ENCODE peak calls at places on chromosome 20, in five cellular contexts. One of them, this sample, is unnamed.

GRCh38 chr20:19026121-19026878 is 186.1 kb upstream of the SLC24A3 start:
- DNase-seq in transverse colon: no peak
- DNase-seq in suprapubic skin: no peak
- DNase-seq in stomach: no peak
- DNase-seq in upper lobe of left lung: no peak
- DNase-seq in this sample: peak; percentile 79

GRCh38 chr20:6008254-6008653 is 45.6 kb downstream of the LRRN4 start:
- DNase-seq in upper lobe of left lung: peak; percentile 82
- DNase-seq in stomach: peak; percentile 64
- DNase-seq in transverse colon: peak; percentile 27
- DNase-seq in suprapubic skin: peak; percentile 81
- DNase-seq in this sample: no peak

GRCh38 chr20:21640556-21640955 is 64.9 kb upstream of the PAX1 start:
- DNase-seq in transverse colon: no peak
- DNase-seq in stomach: no peak
- DNase-seq in upper lobe of left lung: no peak
- DNase-seq in suprapubic skin: no peak
- DNase-seq in this sample: no peak

GRCh38 chr20:20137851-20138250 is 85.5 kb downstream of the CFAP61 start:
- DNase-seq in stomach: no peak
- DNase-seq in transverse colon: no peak
- DNase-seq in upper lobe of left lung: no peak
- DNase-seq in suprapubic skin: no peak
- DNase-seq in this sample: no peak

GRCh38 chr20:62985089-62985778 is 21.5 kb downstream of the BHLHE23 start:
- DNase-seq in suprapubic skin: no peak
- DNase-seq in stomach: no peak
- DNase-seq in transverse colon: no peak
- DNase-seq in upper lobe of left lung: no peak
- DNase-seq in this sample: no peak

GRCh38 chr20:24657211-24657610 is 187.8 kb downstream of the SYNDIG1 start:
- DNase-seq in transverse colon: no peak
- DNase-seq in suprapubic skin: no peak
- DNase-seq in stomach: peak; percentile 72
- DNase-seq in upper lobe of left lung: no peak
- DNase-seq in this sample: no peak

GRCh38 chr20:1300083-1300840 is 28.7 kb downstream of the SDCBP2 start:
- DNase-seq in stomach: no peak
- DNase-seq in suprapubic skin: no peak
- DNase-seq in upper lobe of left lung: no peak
- DNase-seq in transverse colon: no peak
- DNase-seq in this sample: no peak

GRCh38 chr20:13008761-13009681 is at the start of gene SPTLC3:
- DNase-seq in suprapubic skin: no peak
- DNase-seq in transverse colon: peak; percentile 62
- DNase-seq in upper lobe of left lung: peak; percentile 72
- DNase-seq in stomach: peak; percentile 48
- DNase-seq in this sample: no peak

GRCh38 chr20:8535403-8536003 is 403.4 kb downstream of the PLCB1 start:
- DNase-seq in suprapubic skin: no peak
- DNase-seq in transverse colon: no peak
- DNase-seq in stomach: no peak
- DNase-seq in upper lobe of left lung: no peak
- DNase-seq in this sample: no peak

GRCh38 chr20:33796263-33796906 is 14.8 kb upstream of the CHMP4B start:
- DNase-seq in suprapubic skin: no peak
- DNase-seq in stomach: peak; percentile 82
- DNase-seq in transverse colon: peak; percentile 73
- DNase-seq in upper lobe of left lung: peak; percentile 77
- DNase-seq in this sample: no peak

GRCh38 chr20:5234158-5234557 is 82.6 kb downstream of the PROKR2 start:
- DNase-seq in suprapubic skin: no peak
- DNase-seq in upper lobe of left lung: no peak
- DNase-seq in stomach: no peak
- DNase-seq in transverse colon: no peak
- DNase-seq in this sample: no peak

GRCh38 chr20:53751394-53752368 is 158.0 kb upstream of the ZNF217 start:
- DNase-seq in upper lobe of left lung: peak; percentile 22
- DNase-seq in stomach: peak; percentile 24
- DNase-seq in suprapubic skin: no peak
- DNase-seq in transverse colon: peak; percentile 26
- DNase-seq in this sample: no peak

GRCh38 chr20:37729452-37729851 is 35.6 kb downstream of the CTNNBL1 start:
- DNase-seq in suprapubic skin: no peak
- DNase-seq in stomach: no peak
- DNase-seq in transverse colon: no peak
- DNase-seq in upper lobe of left lung: no peak
- DNase-seq in this sample: no peak

GRCh38 chr20:56229821-56230220 is 18.7 kb upstream of the MC3R start:
- DNase-seq in upper lobe of left lung: no peak
- DNase-seq in stomach: no peak
- DNase-seq in transverse colon: no peak
- DNase-seq in suprapubic skin: no peak
- DNase-seq in this sample: no peak

GRCh38 chr20:21396045-21396893 is 1.1 kb downstream of the NKX2-4 start:
- DNase-seq in transverse colon: no peak
- DNase-seq in stomach: no peak
- DNase-seq in suprapubic skin: no peak
- DNase-seq in upper lobe of left lung: no peak
- DNase-seq in this sample: no peak

GRCh38 chr20:34415079-34415478 is 52.0 kb downstream of the ITCH start:
- DNase-seq in suprapubic skin: no peak
- DNase-seq in transverse colon: peak; percentile 20
- DNase-seq in stomach: no peak
- DNase-seq in upper lobe of left lung: peak; percentile 26
- DNase-seq in this sample: no peak

GRCh38 chr20:33653218-33653899 is 8.8 kb upstream of the C20orf144 start:
- DNase-seq in suprapubic skin: no peak
- DNase-seq in upper lobe of left lung: peak; percentile 61
- DNase-seq in transverse colon: peak; percentile 64
- DNase-seq in stomach: peak; percentile 71
- DNase-seq in this sample: no peak

GRCh38 chr20:61560361-61560853 is 308.3 kb downstream of the CDH4 start:
- DNase-seq in transverse colon: peak; percentile 11
- DNase-seq in stomach: no peak
- DNase-seq in upper lobe of left lung: peak; percentile 49
- DNase-seq in suprapubic skin: no peak
- DNase-seq in this sample: no peak

GRCh38 chr20:18879262-18879661 is 65.7 kb downstream of the SCP2D1 start:
- DNase-seq in suprapubic skin: no peak
- DNase-seq in upper lobe of left lung: no peak
- DNase-seq in transverse colon: no peak
- DNase-seq in stomach: peak; percentile 33
- DNase-seq in this sample: no peak

GRCh38 chr20:35013421-35014411 is 58.0 kb downstream of the MYH7B start:
- DNase-seq in suprapubic skin: no peak
- DNase-seq in stomach: peak; percentile 23
- DNase-seq in transverse colon: no peak
- DNase-seq in upper lobe of left lung: no peak
- DNase-seq in this sample: no peak

GRCh38 chr20:51884561-51884960 is 82.2 kb upstream of the SALL4 start:
- DNase-seq in suprapubic skin: no peak
- DNase-seq in transverse colon: no peak
- DNase-seq in stomach: no peak
- DNase-seq in upper lobe of left lung: no peak
- DNase-seq in this sample: no peak

GRCh38 chr20:325889-326644 is 715 bp downstream of the SOX12 start:
- DNase-seq in stomach: peak; percentile 60
- DNase-seq in upper lobe of left lung: peak; percentile 53
- DNase-seq in suprapubic skin: peak; percentile 84
- DNase-seq in transverse colon: peak; percentile 58
- DNase-seq in this sample: no peak

GRCh38 chr20:12358006-12358654 is 440.4 kb downstream of the BTBD3 start:
- DNase-seq in suprapubic skin: no peak
- DNase-seq in transverse colon: no peak
- DNase-seq in upper lobe of left lung: no peak
- DNase-seq in stomach: no peak
- DNase-seq in this sample: no peak

GRCh38 chr20:24950836-24951525 is 1.9 kb downstream of the CST7 start:
- DNase-seq in stomach: peak; percentile 18
- DNase-seq in suprapubic skin: no peak
- DNase-seq in upper lobe of left lung: no peak
- DNase-seq in transverse colon: no peak
- DNase-seq in this sample: no peak

DNA sequence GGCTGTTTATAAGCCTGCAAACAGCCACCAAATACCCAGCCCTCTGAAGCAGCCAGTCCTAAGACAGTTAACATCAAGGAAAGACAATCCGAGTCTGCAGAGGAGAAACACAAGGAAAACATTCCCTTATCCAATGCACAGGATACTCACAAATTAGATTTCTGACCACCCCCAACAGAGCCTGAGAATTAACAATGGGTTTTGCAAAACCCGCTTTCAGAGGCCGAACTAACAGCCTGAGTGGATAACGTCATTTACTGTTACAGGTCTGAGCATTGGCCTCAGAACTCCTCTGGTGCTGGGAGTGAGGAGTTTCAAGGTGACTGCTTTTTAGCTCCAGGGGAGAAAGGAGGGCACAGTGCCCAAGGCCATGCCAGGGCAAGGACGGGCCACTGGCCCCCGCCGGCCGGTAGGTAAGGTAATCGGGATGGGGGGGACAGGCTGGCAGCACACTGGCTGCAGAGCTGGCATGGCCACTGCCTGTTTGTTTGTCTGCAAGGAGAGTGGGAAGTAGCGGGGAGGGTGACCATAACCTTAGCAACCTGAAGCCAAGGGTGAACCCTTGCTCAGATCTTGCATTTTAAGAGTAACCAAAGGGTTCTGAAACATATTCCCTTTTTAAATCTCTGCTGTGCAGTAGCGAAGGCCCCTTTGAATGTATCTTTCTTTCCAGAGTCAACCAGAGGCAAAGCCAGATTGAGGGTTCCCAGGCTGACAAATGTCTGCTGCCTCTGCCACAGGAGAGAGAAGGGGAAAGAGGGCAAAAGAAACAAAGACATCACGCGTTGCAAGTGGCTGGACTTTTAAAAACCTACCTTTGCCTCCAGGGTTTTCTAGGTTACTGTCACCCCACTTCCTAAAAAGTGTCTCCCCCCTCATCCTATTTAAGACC is 3.9 kb downstream of the ZMYND8 start:
- DNase-seq in transverse colon: peak; percentile 32
- DNase-seq in upper lobe of left lung: peak; percentile 50
- DNase-seq in suprapubic skin: no peak
- DNase-seq in stomach: peak; percentile 86
- DNase-seq in this sample: no peak
- TF ChIP-seq POLR2AphosphoS5 in transverse colon: peak; percentile 23
- TF ChIP-seq POLR2AphosphoS5 in upper lobe of left lung: peak; percentile 6
- TF ChIP-seq POLR2AphosphoS5 in suprapubic skin: no peak
- TF ChIP-seq POLR2AphosphoS5 in stomach: peak; percentile 61
- TF ChIP-seq POLR2AphosphoS5 in this sample: no peak

GRCh38 chr20:49285813-49286494 is 8.1 kb upstream of the ZNFX1 start:
- DNase-seq in suprapubic skin: no peak
- DNase-seq in transverse colon: no peak
- DNase-seq in stomach: no peak
- DNase-seq in upper lobe of left lung: no peak
- DNase-seq in this sample: no peak

GRCh38 chr20:49283176-49283702 is 5.4 kb upstream of the ZNFX1 start:
- DNase-seq in suprapubic skin: no peak
- DNase-seq in stomach: no peak
- DNase-seq in transverse colon: no peak
- DNase-seq in upper lobe of left lung: no peak
- DNase-seq in this sample: no peak

GRCh38 chr20:49285233-49285668 is 7.4 kb upstream of the ZNFX1 start:
- DNase-seq in stomach: no peak
- DNase-seq in transverse colon: no peak
- DNase-seq in upper lobe of left lung: no peak
- DNase-seq in suprapubic skin: no peak
- DNase-seq in this sample: no peak

GRCh38 chr20:49283703-49284625 is 6.1 kb upstream of the ZNFX1 start:
- DNase-seq in suprapubic skin: no peak
- DNase-seq in upper lobe of left lung: no peak
- DNase-seq in transverse colon: no peak
- DNase-seq in stomach: no peak
- DNase-seq in this sample: no peak

DNA sequence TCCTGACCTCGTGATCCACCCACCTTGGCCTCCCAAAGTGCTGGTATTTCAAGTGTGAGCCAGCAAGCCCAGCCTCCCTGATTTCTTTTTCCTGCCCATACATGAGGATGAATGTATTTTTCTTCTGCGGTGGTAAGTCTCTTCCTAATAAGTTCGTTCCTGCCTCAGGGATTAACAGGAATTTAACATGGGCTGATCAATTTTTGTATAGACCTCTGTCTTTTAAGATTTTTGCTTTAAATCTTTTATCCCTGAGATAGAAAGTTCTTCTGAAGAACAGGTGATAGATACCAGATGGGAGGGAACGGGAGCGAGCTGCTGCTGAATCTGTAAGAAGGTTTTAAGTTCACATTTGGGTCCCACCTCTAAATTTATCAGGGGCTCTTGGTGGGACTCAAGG is 7.0 kb upstream of the ZNFX1 start:
- DNase-seq in upper lobe of left lung: no peak
- DNase-seq in suprapubic skin: no peak
- DNase-seq in stomach: no peak
- DNase-seq in transverse colon: no peak
- DNase-seq in this sample: no peak
- H3K9me3 ChIP-seq in upper lobe of left lung: peaks cover 12% of the 10 kb centered on the region
- H3K9me3 ChIP-seq in suprapubic skin: peaks cover 14% of the 10 kb centered on the region
- H3K9me3 ChIP-seq in stomach: peaks cover 25% of the 10 kb centered on the region
- H3K9me3 ChIP-seq in transverse colon: peaks cover 44% of the 10 kb centered on the region
- H3K9me3 ChIP-seq in this sample: peaks cover 50% of the 10 kb centered on the region

DNA sequence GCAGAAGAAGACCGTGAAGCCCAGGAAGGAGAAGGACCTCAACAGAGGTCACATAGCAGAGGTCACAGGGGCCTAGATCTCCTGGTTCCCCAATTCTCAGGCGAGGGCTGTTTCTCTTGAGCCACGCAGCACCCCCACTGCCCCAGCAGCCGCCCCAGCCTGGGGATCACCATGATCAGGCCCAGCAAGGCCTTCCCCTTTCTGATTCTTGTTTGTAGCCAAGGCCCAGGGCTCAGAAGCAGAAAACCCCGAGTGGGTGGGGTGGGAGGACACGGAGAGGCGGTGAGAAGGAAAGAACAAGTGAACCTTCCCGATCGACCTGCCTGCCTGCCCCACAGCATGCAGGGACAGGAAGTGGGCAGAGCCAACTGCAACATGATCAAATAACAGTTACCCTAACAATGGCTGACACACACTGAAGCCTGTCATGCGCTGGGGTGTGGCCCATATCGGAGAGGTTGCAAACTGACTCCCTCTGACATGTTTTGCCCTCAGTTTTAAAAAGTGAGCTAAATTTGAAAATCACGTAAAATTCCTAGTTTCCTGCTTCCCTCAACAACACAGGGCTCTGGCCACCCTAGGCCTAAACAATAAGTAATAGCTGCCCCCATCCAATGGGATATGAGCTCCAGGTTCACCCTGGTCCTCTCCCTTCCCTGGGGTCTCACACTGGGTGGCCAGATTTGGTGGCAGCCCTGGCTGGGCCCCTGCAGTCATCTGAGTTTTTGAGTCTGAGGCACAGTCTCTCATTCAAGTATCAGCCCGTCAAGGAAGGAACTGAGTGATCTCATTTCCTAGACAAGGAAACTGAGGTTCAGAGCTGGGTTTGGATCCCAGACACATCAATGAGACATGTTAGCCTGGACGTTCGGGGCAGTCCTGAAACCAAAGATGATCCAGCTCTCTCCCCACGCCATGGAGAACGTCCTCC is 6.5 kb downstream of the PEDS1 start:
- DNase-seq in transverse colon: peak; percentile 66
- DNase-seq in suprapubic skin: peak; percentile 83
- DNase-seq in stomach: peak; percentile 66
- DNase-seq in upper lobe of left lung: peak; percentile 63
- DNase-seq in this sample: no peak
- TF ChIP-seq EP300 in transverse colon: no peak
- TF ChIP-seq EP300 in suprapubic skin: no peak
- TF ChIP-seq EP300 in stomach: no peak
- TF ChIP-seq EP300 in upper lobe of left lung: no peak
- TF ChIP-seq EP300 in this sample: no peak

GRCh38 chr20:41167481-41168253 is 30.3 kb downstream of the PLCG1 start:
- DNase-seq in transverse colon: peak; percentile 5
- DNase-seq in suprapubic skin: peak; percentile 43
- DNase-seq in upper lobe of left lung: no peak
- DNase-seq in stomach: no peak
- DNase-seq in this sample: no peak
- TF ChIP-seq POLR2AphosphoS5 in transverse colon: no peak
- TF ChIP-seq POLR2AphosphoS5 in suprapubic skin: no peak
- TF ChIP-seq POLR2AphosphoS5 in upper lobe of left lung: no peak
- TF ChIP-seq POLR2AphosphoS5 in stomach: no peak
- TF ChIP-seq POLR2AphosphoS5 in this sample: no peak

This sample was measured in esophagus muscularis mucosa.